ENCODE peak calls at places on chromosome 3, in eight cellular contexts. X is dorsolateral prefrontal cortex; P is CD8-positive, alpha-beta memory T cell; R is CD4-positive, alpha-beta memory T cell; H is HFF-Myc; N is fibroblast of the aortic adventitia; A is endodermal cell; E is A549. S is an unnamed sample.
A peak's percentile ranks its signal among the peaks of the same experiment; 100 is the strongest.

GRCh38 chr3:152026033-152026556 is 152.7 kb downstream of the SUCNR1 start:
- DNase-seq in R (no peak), P (no peak), X (no peak), A (no peak), N (peak; percentile 87), E (peak; percentile 87), H (peak; percentile 78), S (peak; percentile 54)

GRCh38 chr3:57464801-57465200 is 79.3 kb downstream of the DNAH12 start:
- DNase-seq in P (no peak), H (no peak), N (peak; percentile 6), X (no peak), E (peak; percentile 23), A (no peak), R (no peak), S (no peak)

GRCh38 chr3:29022976-29023375 is 257.9 kb upstream of the RBMS3 start:
- DNase-seq in X (no peak), E (no peak), A (no peak), P (no peak), R (no peak), N (no peak), H (no peak), S (no peak)

GRCh38 chr3:187725653-187726370 is 19.5 kb downstream of the BCL6 start:
- DNase-seq in A (no peak), P (no peak), N (no peak), R (no peak), H (no peak), X (no peak), E (no peak), S (no peak)

GRCh38 chr3:46110701-46111493 is 83.6 kb upstream of the XCR1 start:
- DNase-seq in X (no peak), E (peak; percentile 42), R (no peak), P (no peak), N (peak; percentile 79), H (peak; percentile 72), A (no peak), S (no peak)

GRCh38 chr3:63995056-63995576 is 28.2 kb downstream of the PSMD6 start:
- DNase-seq in R (no peak), H (no peak), X (no peak), E (no peak), P (no peak), A (no peak), N (no peak), S (no peak)

GRCh38 chr3:43784640-43785011 is 93.9 kb downstream of the ABHD5 start:
- DNase-seq in P (no peak), A (no peak), E (no peak), R (no peak), H (no peak), N (no peak), X (no peak), S (no peak)

GRCh38 chr3:151630938-151631417 is 102.7 kb upstream of the AADACL2 start:
- DNase-seq in P (no peak), H (peak; percentile 21), R (no peak), A (no peak), X (no peak), N (peak; percentile 79), E (no peak), S (no peak)

GRCh38 chr3:33722186-33722585 is 4.1 kb upstream of the CLASP2 start:
- DNase-seq in H (no peak), E (no peak), X (no peak), N (no peak), A (no peak), P (no peak), R (no peak), S (no peak)

GRCh38 chr3:140243536-140243935 is 308.6 kb downstream of the CLSTN2 start:
- DNase-seq in R (no peak), N (no peak), E (no peak), X (no peak), H (no peak), P (no peak), A (no peak), S (no peak)

GRCh38 chr3:99891610-99892285 is 74.1 kb downstream of the CMSS1 start:
- DNase-seq in E (no peak), A (no peak), N (no peak), X (no peak), P (no peak), H (no peak), R (no peak), S (no peak)

GRCh38 chr3:71064288-71064975 is 519.1 kb downstream of the FOXP1 start:
- DNase-seq in H (no peak), R (peak; percentile 86), N (peak; percentile 87), X (no peak), E (peak; percentile 10), P (peak; percentile 47), A (peak; percentile 82), S (no peak)

GRCh38 chr3:145013931-145014330 is 1042.3 kb downstream of the DIPK2A start:
- DNase-seq in P (no peak), E (no peak), A (no peak), R (no peak), H (no peak), N (no peak), X (no peak), S (no peak)

GRCh38 chr3:124669470-124669869 is 60.8 kb upstream of the UMPS start:
- DNase-seq in X (no peak), N (peak; percentile 72), A (no peak), H (no peak), P (no peak), E (peak; percentile 38), R (no peak), S (peak; percentile 33)

GRCh38 chr3:150314248-150315027 is 93.7 kb upstream of the TSC22D2 start:
- DNase-seq in A (no peak), R (no peak), P (no peak), X (no peak), N (peak; percentile 38), H (no peak), E (no peak), S (no peak)

GRCh38 chr3:24149032-24149431 is 203.9 kb downstream of the NR1D2 start:
- DNase-seq in R (no peak), X (no peak), E (peak; percentile 20), N (no peak), A (peak; percentile 64), H (no peak), P (no peak), S (no peak)

GRCh38 chr3:53525765-53526761 is 31.7 kb downstream of the CACNA1D start:
- DNase-seq in E (no peak), A (no peak), N (peak; percentile 86), P (no peak), R (no peak), X (no peak), H (no peak), S (no peak)

GRCh38 chr3:43176666-43177065 is 70.8 kb upstream of the POMGNT2 start:
- DNase-seq in P (no peak), A (peak; percentile 31), R (no peak), H (no peak), N (no peak), X (no peak), E (no peak), S (no peak)

GRCh38 chr3:14795996-14796395 is 22.8 kb upstream of the FGD5 start:
- DNase-seq in A (peak; percentile 34), E (no peak), P (no peak), R (no peak), X (no peak), N (no peak), H (no peak), S (no peak)

GRCh38 chr3:150184426-150185071 is 213.9 kb upstream of the PFN2 start:
- DNase-seq in H (no peak), A (no peak), X (no peak), P (no peak), R (no peak), E (peak; percentile 36), N (peak; percentile 83), S (no peak)

GRCh38 chr3:30112904-30113484 is 493.4 kb upstream of the TGFBR2 start:
- DNase-seq in R (peak; percentile 37), A (no peak), H (peak; percentile 20), X (no peak), P (no peak), N (peak; percentile 81), E (peak; percentile 54), S (peak; percentile 23)

GRCh38 chr3:106826861-106827311 is 550.4 kb upstream of the CCDC54 start:
- DNase-seq in R (no peak), P (no peak), E (no peak), A (no peak), N (no peak), H (no peak), X (no peak), S (no peak)
- H3K4me3 ChIP-seq in R (no peak overlapping the region), P (no peak overlapping the region), E (no peak overlapping the region), A (no peak overlapping the region), N (no peak overlapping the region), H (no peak overlapping the region), X (no peak overlapping the region), S (no peak overlapping the region)

DNA sequence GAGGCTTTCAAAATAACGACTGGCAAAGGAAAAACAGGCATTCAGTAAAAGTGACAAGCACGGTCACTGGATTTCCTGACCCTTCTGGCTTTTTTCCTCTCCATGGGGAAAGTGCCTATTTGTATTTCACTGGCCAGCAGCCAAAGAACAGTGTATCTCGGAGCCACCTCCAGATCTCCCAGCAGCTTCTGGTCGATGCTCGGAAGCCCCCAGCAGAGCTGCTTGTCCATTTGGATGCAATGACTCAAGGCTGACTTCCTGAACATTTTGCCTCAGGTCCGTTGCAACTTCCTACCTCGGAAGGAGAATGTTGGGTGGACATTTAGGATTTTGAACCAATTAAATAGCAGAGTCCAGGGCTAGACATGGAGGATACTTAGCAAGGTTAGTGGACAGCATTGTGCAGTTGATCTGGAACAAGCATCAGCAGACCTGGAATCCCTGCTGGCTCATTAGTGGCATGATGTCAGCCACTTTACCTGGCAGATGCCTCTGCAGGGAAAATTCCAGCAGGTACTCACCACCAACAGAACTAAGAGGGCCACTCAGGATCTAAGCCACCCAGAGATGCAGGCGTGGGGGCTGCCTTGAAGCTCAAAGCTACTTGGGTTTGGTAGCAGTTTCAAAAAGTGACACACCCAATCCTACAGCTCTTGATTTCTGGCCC is 1.1 kb downstream of the FAM107A start:
- DNase-seq in H (no peak), A (no peak), X (no peak), N (no peak), R (no peak), E (no peak), P (no peak), S (no peak)
- H3K4me3 ChIP-seq in H (no peak overlapping the region), A (no peak overlapping the region), X (peak overlapping the region; percentile 58), N (no peak overlapping the region), R (no peak overlapping the region), E (no peak overlapping the region), P (no peak overlapping the region), S (no peak overlapping the region)

GRCh38 chr3:87957575-87957974 is 101.2 kb downstream of the CGGBP1 start:
- DNase-seq in X (no peak), P (no peak), H (no peak), A (no peak), R (no peak), N (no peak), E (no peak), S (no peak)

DNA sequence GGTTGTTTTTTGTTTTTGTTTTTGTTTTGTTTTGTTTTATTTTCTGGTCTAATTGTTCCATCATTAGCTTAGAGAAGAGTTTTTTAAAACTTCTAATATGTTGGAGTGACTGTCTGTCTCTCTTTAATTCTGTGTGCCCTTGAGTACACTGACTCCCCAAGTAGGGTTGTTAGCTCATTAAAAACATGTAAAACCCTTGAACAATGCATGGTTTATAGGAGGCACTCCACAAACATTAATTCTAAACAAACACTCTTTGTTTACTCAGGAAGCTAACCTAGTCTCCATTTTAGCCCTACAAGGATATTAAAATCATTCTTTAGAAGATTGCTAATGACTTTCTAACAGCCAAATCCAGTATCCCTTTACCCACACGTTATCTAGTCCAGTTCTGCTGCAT is 100.5 kb downstream of the CGGBP1 start:
- DNase-seq in X (no peak), R (no peak), E (no peak), H (no peak), P (no peak), N (no peak), A (no peak), S (no peak)
- H3K4me3 ChIP-seq in X (no peak overlapping the region), R (no peak overlapping the region), E (no peak overlapping the region), H (no peak overlapping the region), P (no peak overlapping the region), N (no peak overlapping the region), A (no peak overlapping the region), S (no peak overlapping the region)

GRCh38 chr3:112333386-112334334 is 704 bp downstream of the CD200 start:
- DNase-seq in H (no peak), R (peak; percentile 10), A (peak; percentile 76), E (no peak), P (no peak), N (peak; percentile 75), X (peak; percentile 46), S (no peak)
- H3K4me3 ChIP-seq in H (peak overlapping the region; percentile 15), R (peak overlapping the region; percentile 61), A (peak overlapping the region; percentile 97), E (no peak overlapping the region), P (peak overlapping the region; percentile 69), N (peak overlapping the region; percentile 68), X (peak overlapping the region; percentile 76), S (peak overlapping the region; percentile 65)